ENCODE peak calls at places on chromosomes 7 and 10, in eight cellular contexts. One of them, this sample, is unnamed.

GRCh38 chr7:20219062-20219445 is 1.9 kb upstream of the MACC1 start:
- DNase-seq in GM13977: no peak
- DNase-seq in WTC11: no peak
- DNase-seq in PC-3: no peak
- DNase-seq in neural crest cell: no peak
- DNase-seq in ovary: no peak
- DNase-seq in Caco-2: no peak
- DNase-seq in mesothelial cell of epicardium: no peak
- DNase-seq in this sample: no peak

GRCh38 chr7:17016402-17017010 is 134.7 kb upstream of the AGR3 start:
- DNase-seq in GM13977: no peak
- DNase-seq in WTC11: no peak
- DNase-seq in PC-3: no peak
- DNase-seq in neural crest cell: no peak
- DNase-seq in ovary: no peak
- DNase-seq in Caco-2: no peak
- DNase-seq in mesothelial cell of epicardium: no peak
- DNase-seq in this sample: no peak

GRCh38 chr10:52858722-52859121 is 86.1 kb upstream of the MBL2 start:
- DNase-seq in GM13977: no peak
- DNase-seq in WTC11: no peak
- DNase-seq in PC-3: no peak
- DNase-seq in neural crest cell: no peak
- DNase-seq in ovary: no peak
- DNase-seq in Caco-2: no peak
- DNase-seq in mesothelial cell of epicardium: no peak
- DNase-seq in this sample: no peak

GRCh38 chr7:12970626-12971025 is 283.2 kb downstream of the ARL4A start:
- DNase-seq in GM13977: no peak
- DNase-seq in WTC11: no peak
- DNase-seq in PC-3: no peak
- DNase-seq in neural crest cell: no peak
- DNase-seq in ovary: no peak
- DNase-seq in Caco-2: no peak
- DNase-seq in mesothelial cell of epicardium: no peak
- DNase-seq in this sample: no peak

GRCh38 chr7:157943561-157943960 is 606.8 kb downstream of the DNAJB6 start:
- DNase-seq in GM13977: no peak
- DNase-seq in WTC11: no peak
- DNase-seq in PC-3: no peak
- DNase-seq in neural crest cell: no peak
- DNase-seq in ovary: no peak
- DNase-seq in Caco-2: no peak
- DNase-seq in mesothelial cell of epicardium: no peak
- DNase-seq in this sample: no peak

GRCh38 chr10:3783721-3784432 is 1.1 kb downstream of the KLF6 start:
- DNase-seq in GM13977: no peak
- DNase-seq in WTC11: peak; percentile 53
- DNase-seq in PC-3: peak; percentile 70
- DNase-seq in neural crest cell: no peak
- DNase-seq in ovary: peak; percentile 78
- DNase-seq in Caco-2: peak; percentile 88
- DNase-seq in mesothelial cell of epicardium: peak; percentile 57
- DNase-seq in this sample: peak; percentile 56

GRCh38 chr7:130921391-130922180 is 187.6 kb upstream of the KLF14 start:
- DNase-seq in GM13977: no peak
- DNase-seq in WTC11: no peak
- DNase-seq in PC-3: no peak
- DNase-seq in neural crest cell: peak; percentile 23
- DNase-seq in ovary: peak; percentile 71
- DNase-seq in Caco-2: no peak
- DNase-seq in mesothelial cell of epicardium: no peak
- DNase-seq in this sample: no peak

GRCh38 chr7:73615886-73616285 is 8.4 kb downstream of the MLXIPL start:
- DNase-seq in GM13977: no peak
- DNase-seq in WTC11: no peak
- DNase-seq in PC-3: no peak
- DNase-seq in neural crest cell: no peak
- DNase-seq in ovary: no peak
- DNase-seq in Caco-2: no peak
- DNase-seq in mesothelial cell of epicardium: no peak
- DNase-seq in this sample: no peak

GRCh38 chr10:87691515-87692070 is 31.9 kb downstream of the PAPSS2 start:
- DNase-seq in GM13977: no peak
- DNase-seq in WTC11: no peak
- DNase-seq in PC-3: peak; percentile 42
- DNase-seq in neural crest cell: no peak
- DNase-seq in ovary: no peak
- DNase-seq in Caco-2: no peak
- DNase-seq in mesothelial cell of epicardium: no peak
- DNase-seq in this sample: no peak

GRCh38 chr10:90775351-90776028 is 82.3 kb downstream of the HTR7 start:
- DNase-seq in GM13977: no peak
- DNase-seq in WTC11: no peak
- DNase-seq in PC-3: no peak
- DNase-seq in neural crest cell: no peak
- DNase-seq in ovary: no peak
- DNase-seq in Caco-2: no peak
- DNase-seq in mesothelial cell of epicardium: no peak
- DNase-seq in this sample: no peak

GRCh38 chr10:112793197-112793921 is 156.7 kb upstream of the TCF7L2 start:
- DNase-seq in GM13977: no peak
- DNase-seq in WTC11: no peak
- DNase-seq in PC-3: peak; percentile 49
- DNase-seq in neural crest cell: no peak
- DNase-seq in ovary: no peak
- DNase-seq in Caco-2: no peak
- DNase-seq in mesothelial cell of epicardium: peak; percentile 7
- DNase-seq in this sample: no peak

GRCh38 chr10:109981641-109982040 is 26.1 kb upstream of the ADD3 start:
- DNase-seq in GM13977: no peak
- DNase-seq in WTC11: no peak
- DNase-seq in PC-3: no peak
- DNase-seq in neural crest cell: no peak
- DNase-seq in ovary: no peak
- DNase-seq in Caco-2: no peak
- DNase-seq in mesothelial cell of epicardium: no peak
- DNase-seq in this sample: no peak

GRCh38 chr7:55345292-55345691 is 19.8 kb upstream of the LANCL2 start:
- DNase-seq in GM13977: no peak
- DNase-seq in WTC11: no peak
- DNase-seq in PC-3: no peak
- DNase-seq in neural crest cell: no peak
- DNase-seq in ovary: no peak
- DNase-seq in Caco-2: no peak
- DNase-seq in mesothelial cell of epicardium: no peak
- DNase-seq in this sample: no peak

GRCh38 chr10:11548065-11548762 is 63.2 kb downstream of the USP6NL start:
- DNase-seq in GM13977: no peak
- DNase-seq in WTC11: no peak
- DNase-seq in PC-3: no peak
- DNase-seq in neural crest cell: no peak
- DNase-seq in ovary: no peak
- DNase-seq in Caco-2: no peak
- DNase-seq in mesothelial cell of epicardium: no peak
- DNase-seq in this sample: no peak

GRCh38 chr10:103926722-103927319 is 8.8 kb upstream of the STN1 start:
- DNase-seq in GM13977: no peak
- DNase-seq in WTC11: no peak
- DNase-seq in PC-3: no peak
- DNase-seq in neural crest cell: no peak
- DNase-seq in ovary: no peak
- DNase-seq in Caco-2: no peak
- DNase-seq in mesothelial cell of epicardium: no peak
- DNase-seq in this sample: no peak

GRCh38 chr10:79356104-79356503 is 8.8 kb downstream of the PPIF start:
- DNase-seq in GM13977: no peak
- DNase-seq in WTC11: no peak
- DNase-seq in PC-3: no peak
- DNase-seq in neural crest cell: no peak
- DNase-seq in ovary: no peak
- DNase-seq in Caco-2: no peak
- DNase-seq in mesothelial cell of epicardium: no peak
- DNase-seq in this sample: no peak

GRCh38 chr10:66773418-66773817 is 152.4 kb upstream of the LRRTM3 start:
- DNase-seq in GM13977: no peak
- DNase-seq in WTC11: no peak
- DNase-seq in PC-3: no peak
- DNase-seq in neural crest cell: no peak
- DNase-seq in ovary: no peak
- DNase-seq in Caco-2: no peak
- DNase-seq in mesothelial cell of epicardium: no peak
- DNase-seq in this sample: no peak

GRCh38 chr7:29801929-29802328 is 4.4 kb upstream of the WIPF3 start:
- DNase-seq in GM13977: no peak
- DNase-seq in WTC11: no peak
- DNase-seq in PC-3: no peak
- DNase-seq in neural crest cell: no peak
- DNase-seq in ovary: no peak
- DNase-seq in Caco-2: no peak
- DNase-seq in mesothelial cell of epicardium: no peak
- DNase-seq in this sample: no peak

GRCh38 chr10:36542493-36542892 is 582.9 kb upstream of the ANKRD30A start:
- DNase-seq in GM13977: no peak
- DNase-seq in WTC11: no peak
- DNase-seq in PC-3: no peak
- DNase-seq in neural crest cell: no peak
- DNase-seq in ovary: no peak
- DNase-seq in Caco-2: no peak
- DNase-seq in mesothelial cell of epicardium: no peak
- DNase-seq in this sample: no peak

DNA sequence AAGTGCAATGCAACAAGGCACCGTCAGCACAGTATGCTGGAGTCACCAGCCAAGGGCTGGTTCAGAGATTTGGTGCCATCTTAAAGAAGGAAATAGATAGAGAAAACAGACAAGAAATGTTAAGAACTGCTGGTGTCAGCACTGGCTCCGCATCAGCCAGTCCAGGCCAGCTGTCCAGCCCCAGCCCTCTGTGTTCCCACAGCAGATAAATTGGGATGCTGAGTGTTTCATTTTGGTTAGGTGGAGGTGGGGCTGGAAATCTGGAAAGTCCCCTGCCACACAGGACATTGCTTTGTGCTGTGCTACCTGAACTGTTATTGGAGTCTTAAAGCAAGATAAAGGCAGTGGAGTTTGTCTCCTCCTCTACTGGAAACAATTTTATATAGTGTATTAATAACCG is 176.2 kb downstream of the ABCA13 start:
- DNase-seq in GM13977: no peak
- DNase-seq in WTC11: no peak
- DNase-seq in PC-3: no peak
- DNase-seq in neural crest cell: no peak
- DNase-seq in ovary: no peak
- DNase-seq in Caco-2: no peak
- DNase-seq in mesothelial cell of epicardium: no peak
- DNase-seq in this sample: no peak
- TF ChIP-seq CTCF in GM13977: no peak
- TF ChIP-seq CTCF in WTC11: no peak
- TF ChIP-seq CTCF in PC-3: no peak
- TF ChIP-seq CTCF in neural crest cell: no peak
- TF ChIP-seq CTCF in ovary: no peak
- TF ChIP-seq CTCF in Caco-2: no peak
- TF ChIP-seq CTCF in mesothelial cell of epicardium: no peak
- TF ChIP-seq CTCF in this sample: no peak

GRCh38 chr7:150823484-150824126 is 23.0 kb downstream of the TMEM176A start:
- DNase-seq in GM13977: no peak
- DNase-seq in WTC11: no peak
- DNase-seq in PC-3: no peak
- DNase-seq in neural crest cell: no peak
- DNase-seq in ovary: no peak
- DNase-seq in Caco-2: no peak
- DNase-seq in mesothelial cell of epicardium: no peak
- DNase-seq in this sample: no peak
- TF ChIP-seq CTCF in GM13977: no peak
- TF ChIP-seq CTCF in WTC11: no peak
- TF ChIP-seq CTCF in PC-3: no peak
- TF ChIP-seq CTCF in neural crest cell: no peak
- TF ChIP-seq CTCF in ovary: no peak
- TF ChIP-seq CTCF in Caco-2: no peak
- TF ChIP-seq CTCF in mesothelial cell of epicardium: no peak
- TF ChIP-seq CTCF in this sample: no peak

GRCh38 chr7:36514289-36515243 is 124.9 kb downstream of the ANLN start:
- DNase-seq in GM13977: no peak
- DNase-seq in WTC11: no peak
- DNase-seq in PC-3: no peak
- DNase-seq in neural crest cell: no peak
- DNase-seq in ovary: no peak
- DNase-seq in Caco-2: no peak
- DNase-seq in mesothelial cell of epicardium: no peak
- DNase-seq in this sample: no peak

GRCh38 chr7:36513393-36513792 is 123.7 kb downstream of the ANLN start:
- DNase-seq in GM13977: no peak
- DNase-seq in WTC11: no peak
- DNase-seq in PC-3: no peak
- DNase-seq in neural crest cell: no peak
- DNase-seq in ovary: no peak
- DNase-seq in Caco-2: no peak
- DNase-seq in mesothelial cell of epicardium: no peak
- DNase-seq in this sample: no peak

GRCh38 chr7:36509962-36510361 is 120.3 kb downstream of the ANLN start:
- DNase-seq in GM13977: no peak
- DNase-seq in WTC11: no peak
- DNase-seq in PC-3: no peak
- DNase-seq in neural crest cell: no peak
- DNase-seq in ovary: no peak
- DNase-seq in Caco-2: no peak
- DNase-seq in mesothelial cell of epicardium: peak; percentile 29
- DNase-seq in this sample: no peak

GRCh38 chr7:36515847-36516246 is 126.2 kb downstream of the ANLN start:
- DNase-seq in GM13977: no peak
- DNase-seq in WTC11: no peak
- DNase-seq in PC-3: no peak
- DNase-seq in neural crest cell: no peak
- DNase-seq in ovary: no peak
- DNase-seq in Caco-2: no peak
- DNase-seq in mesothelial cell of epicardium: no peak
- DNase-seq in this sample: no peak

GRCh38 chr7:36512607-36513006 is 122.9 kb downstream of the ANLN start:
- DNase-seq in GM13977: no peak
- DNase-seq in WTC11: no peak
- DNase-seq in PC-3: no peak
- DNase-seq in neural crest cell: no peak
- DNase-seq in ovary: no peak
- DNase-seq in Caco-2: no peak
- DNase-seq in mesothelial cell of epicardium: peak; percentile 49
- DNase-seq in this sample: no peak
- TF ChIP-seq CTCF in GM13977: no peak
- TF ChIP-seq CTCF in WTC11: no peak
- TF ChIP-seq CTCF in PC-3: no peak
- TF ChIP-seq CTCF in neural crest cell: no peak
- TF ChIP-seq CTCF in ovary: no peak
- TF ChIP-seq CTCF in Caco-2: no peak
- TF ChIP-seq CTCF in mesothelial cell of epicardium: no peak
- TF ChIP-seq CTCF in this sample: no peak

DNA sequence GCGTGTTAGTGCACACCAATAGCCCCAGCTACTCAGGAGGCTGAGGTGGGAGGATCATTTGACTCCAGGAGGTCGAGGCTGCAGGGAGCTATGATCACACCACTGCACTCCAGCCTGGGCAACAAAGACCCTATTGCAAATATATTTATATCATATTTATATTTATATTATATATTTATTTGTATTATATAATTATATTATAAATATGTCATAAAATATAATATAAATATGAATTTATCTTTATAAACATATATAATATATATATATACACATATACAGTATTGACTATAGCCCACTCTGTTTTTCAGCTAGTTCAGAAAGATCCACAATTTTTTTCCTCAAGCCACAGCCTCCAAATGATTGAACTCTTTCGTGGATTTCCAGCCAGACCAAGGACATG is 45.3 kb upstream of the MYL10 start:
- DNase-seq in GM13977: no peak
- DNase-seq in WTC11: no peak
- DNase-seq in PC-3: no peak
- DNase-seq in neural crest cell: no peak
- DNase-seq in ovary: no peak
- DNase-seq in Caco-2: no peak
- DNase-seq in mesothelial cell of epicardium: no peak
- DNase-seq in this sample: no peak
- TF ChIP-seq CTCF in GM13977: no peak
- TF ChIP-seq CTCF in WTC11: no peak
- TF ChIP-seq CTCF in PC-3: no peak
- TF ChIP-seq CTCF in neural crest cell: no peak
- TF ChIP-seq CTCF in ovary: no peak
- TF ChIP-seq CTCF in Caco-2: no peak
- TF ChIP-seq CTCF in mesothelial cell of epicardium: no peak
- TF ChIP-seq CTCF in this sample: no peak